ENCODE peak calls at places on chromosomes 13 and 19, in six cellular contexts. E is NT2/D1, I is K562, U is GM12878, Z is H1, S is HepG2. D is an unnamed sample.
A peak's percentile ranks its signal among the peaks of the same experiment; 100 is the strongest.

GRCh38 chr13:32309812-32310706 is 5.1 kb downstream of the ZAR1L start:
- DNase-seq in E (no peak), I (peak; percentile 15), U (no peak), Z (no peak), S (peak; percentile 65), D (peak; percentile 54)

GRCh38 chr13:24625324-24625723 is 54.9 kb upstream of the ATP12A start:
- DNase-seq in E (no peak), I (no peak), U (no peak), Z (no peak), S (no peak), D (no peak)

GRCh38 chr19:42311612-42312160 is 1.4 kb upstream of the TMEM145 start:
- DNase-seq in E (no peak), I (no peak), U (no peak), Z (no peak), S (no peak), D (no peak)

GRCh38 chr19:5125797-5126497 is 157.0 kb downstream of the KDM4B start:
- DNase-seq in E (peak; percentile 60), I (no peak), U (no peak), Z (no peak), S (no peak), D (no peak)

GRCh38 chr19:52946322-52947310 is 16.1 kb downstream of the ZNF816 start:
- DNase-seq in E (no peak), I (peak; percentile 26), U (no peak), Z (peak; percentile 89), S (no peak), D (no peak)

GRCh38 chr13:97574926-97575325 is 141.0 kb downstream of the RAP2A start:
- DNase-seq in E (no peak), I (no peak), U (no peak), Z (peak; percentile 34), S (peak; percentile 38), D (peak; percentile 31)

GRCh38 chr19:53634768-53635167 is 3.0 kb downstream of the DPRX start:
- DNase-seq in E (no peak), I (no peak), U (no peak), Z (no peak), S (peak; percentile 64), D (no peak)

GRCh38 chr19:49682274-49682673 is 5.2 kb downstream of the PRMT1 start:
- DNase-seq in E (no peak), I (no peak), U (no peak), Z (no peak), S (no peak), D (no peak)

GRCh38 chr19:8395621-8396082 is 5.5 kb downstream of the RAB11B start:
- DNase-seq in E (no peak), I (no peak), U (no peak), Z (no peak), S (no peak), D (no peak)

GRCh38 chr19:58535857-58536256 is 8.0 kb upstream of the TRIM28 start:
- DNase-seq in E (no peak), I (no peak), U (no peak), Z (no peak), S (no peak), D (no peak)

GRCh38 chr13:38670627-38671026 is 16.2 kb upstream of the FREM2 start:
- DNase-seq in E (no peak), I (no peak), U (no peak), Z (no peak), S (no peak), D (no peak)

GRCh38 chr13:33235078-33235477 is 50.5 kb downstream of the STARD13 start:
- DNase-seq in E (no peak), I (no peak), U (no peak), Z (no peak), S (peak; percentile 71), D (no peak)

GRCh38 chr19:16911046-16911445 is 22.2 kb downstream of the F2RL3 start:
- DNase-seq in E (no peak), I (no peak), U (no peak), Z (no peak), S (no peak), D (no peak)

GRCh38 chr13:60696602-60697001 is 299.6 kb downstream of the TDRD3 start:
- DNase-seq in E (peak; percentile 0), I (no peak), U (no peak), Z (no peak), S (no peak), D (no peak)

GRCh38 chr13:112727581-112727980 is 37.7 kb downstream of the ATP11A start:
- DNase-seq in E (no peak), I (no peak), U (no peak), Z (no peak), S (no peak), D (no peak)

GRCh38 chr19:7773841-7774240 is 10.8 kb downstream of the CLEC4M start:
- DNase-seq in E (no peak), I (no peak), U (no peak), Z (no peak), S (no peak), D (no peak)

GRCh38 chr13:76939215-76939614 is 9.1 kb upstream of the ACOD1 start:
- DNase-seq in E (no peak), I (no peak), U (no peak), Z (no peak), S (no peak), D (no peak)

GRCh38 chr13:111204438-111205177 is 89.5 kb downstream of the ARHGEF7 start:
- DNase-seq in E (no peak), I (no peak), U (no peak), Z (no peak), S (peak; percentile 43), D (no peak)

DNA sequence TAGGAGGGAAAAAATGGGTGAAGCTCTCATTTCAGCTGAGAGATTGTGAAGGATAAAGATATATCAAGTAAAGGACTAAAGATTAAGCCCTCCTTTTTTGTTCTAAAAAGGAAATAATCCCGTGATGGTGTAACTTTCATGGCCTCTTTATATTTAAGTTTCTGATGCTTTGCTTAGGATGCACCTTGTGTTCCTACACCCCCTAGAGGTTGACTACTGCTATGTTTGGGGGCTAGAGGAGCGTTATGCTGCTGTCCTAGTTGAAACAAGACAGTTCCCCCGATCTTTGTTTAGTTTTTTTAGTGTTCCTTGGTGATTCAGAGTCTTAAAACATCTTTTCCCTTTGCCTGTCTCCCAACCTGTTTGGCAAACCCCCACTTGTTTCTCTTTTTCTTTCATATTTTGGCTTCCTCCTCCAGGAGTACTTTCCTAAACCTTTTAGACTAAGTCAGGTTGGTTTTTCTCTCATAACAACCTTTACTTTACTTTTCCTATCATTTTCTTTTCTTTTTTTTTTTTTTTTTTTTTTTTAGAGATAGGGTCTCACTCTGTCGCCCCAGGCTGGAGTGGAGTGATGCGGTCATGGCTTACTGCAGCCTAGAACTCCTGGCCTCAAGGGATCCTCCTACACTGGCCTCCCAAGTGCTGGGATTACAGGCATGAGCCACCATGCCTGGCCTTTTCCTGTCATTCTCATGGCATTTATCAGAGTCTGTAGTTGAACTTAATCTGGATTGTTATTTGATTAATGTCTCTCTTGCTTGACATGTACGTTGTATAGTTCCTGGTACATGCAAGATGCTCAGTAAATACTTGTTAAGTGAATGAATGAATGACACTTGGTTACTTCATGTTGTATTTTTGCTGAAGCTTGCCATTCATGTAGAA is 2.8 kb downstream of the UBA2 start:
- DNase-seq in E (no peak), I (peak; percentile 59), U (no peak), Z (no peak), S (peak; percentile 57), D (peak; percentile 35)
- H3K36me3 ChIP-seq in E (peaks cover 53% of the 10 kb centered on the region), I (peaks cover 72% of the 10 kb centered on the region), U (peaks cover 6% of the 10 kb centered on the region), Z (peaks cover 52% of the 10 kb centered on the region), S (peaks cover 42% of the 10 kb centered on the region), D (peaks cover 53% of the 10 kb centered on the region)

GRCh38 chr13:21043898-21044297 is 17.5 kb downstream of the LATS2 start:
- DNase-seq in E (no peak), I (no peak), U (no peak), Z (no peak), S (no peak), D (no peak)
- H3K4me1 ChIP-seq in E (no peaks in the 10 kb centered on the region), I (no peaks in the 10 kb centered on the region), U (peaks cover 11% of the 10 kb centered on the region), Z (no peaks in the 10 kb centered on the region), S (peaks cover 22% of the 10 kb centered on the region), D (no peaks in the 10 kb centered on the region)

GRCh38 chr13:27976362-27977177 is 7.5 kb upstream of the CDX2 start:
- DNase-seq in E (no peak), I (no peak), U (no peak), Z (no peak), S (no peak), D (no peak)

GRCh38 chr13:27977476-27978300 is 8.6 kb upstream of the CDX2 start:
- DNase-seq in E (no peak), I (no peak), U (no peak), Z (no peak), S (no peak), D (no peak)

GRCh38 chr13:27979765-27980279 is 8.7 kb downstream of the URAD start:
- DNase-seq in E (no peak), I (no peak), U (no peak), Z (no peak), S (no peak), D (no peak)

GRCh38 chr13:27979001-27979643 is 9.4 kb downstream of the URAD start:
- DNase-seq in E (no peak), I (no peak), U (no peak), Z (no peak), S (no peak), D (no peak)

DNA sequence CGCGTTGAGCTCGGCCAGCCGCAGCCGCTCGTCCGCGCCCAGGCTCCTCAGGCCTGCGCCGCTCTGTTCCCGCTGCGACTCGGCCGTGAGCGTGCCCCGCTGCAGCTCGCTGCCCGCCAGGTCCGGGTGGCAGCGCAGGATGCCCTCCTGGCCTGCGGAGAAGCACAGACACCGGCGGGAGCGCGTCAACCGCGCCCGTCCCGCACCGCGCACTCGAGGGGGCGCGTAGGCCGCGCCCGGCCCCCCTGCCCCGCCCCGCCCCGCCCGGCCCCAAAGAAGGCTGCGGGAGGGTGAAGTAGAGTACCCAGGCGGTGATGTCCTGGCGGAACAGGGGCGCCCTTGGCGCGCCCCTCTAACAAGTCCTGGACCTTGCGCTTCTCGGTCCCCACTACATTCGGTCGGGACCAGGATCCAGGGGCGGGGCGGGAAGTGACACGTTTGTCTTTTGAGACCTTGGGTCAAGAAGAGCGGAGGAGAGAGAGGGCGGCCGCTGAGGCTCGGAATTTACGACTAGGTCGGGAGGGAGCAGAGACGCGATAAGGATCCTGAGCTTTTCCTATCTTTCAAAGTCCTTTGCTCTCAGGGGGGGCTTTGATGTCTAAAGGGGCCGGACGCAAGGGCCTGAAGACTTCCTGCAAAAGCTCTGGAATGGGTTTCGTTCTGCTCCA is 9.3 kb upstream of the CDX2 start:
- DNase-seq in E (no peak), I (no peak), U (no peak), Z (no peak), S (no peak), D (no peak)
- TF ChIP-seq YY1 in E (no peak), I (no peak), U (no peak), Z (no peak), S (no peak), D (no peak)

DNA sequence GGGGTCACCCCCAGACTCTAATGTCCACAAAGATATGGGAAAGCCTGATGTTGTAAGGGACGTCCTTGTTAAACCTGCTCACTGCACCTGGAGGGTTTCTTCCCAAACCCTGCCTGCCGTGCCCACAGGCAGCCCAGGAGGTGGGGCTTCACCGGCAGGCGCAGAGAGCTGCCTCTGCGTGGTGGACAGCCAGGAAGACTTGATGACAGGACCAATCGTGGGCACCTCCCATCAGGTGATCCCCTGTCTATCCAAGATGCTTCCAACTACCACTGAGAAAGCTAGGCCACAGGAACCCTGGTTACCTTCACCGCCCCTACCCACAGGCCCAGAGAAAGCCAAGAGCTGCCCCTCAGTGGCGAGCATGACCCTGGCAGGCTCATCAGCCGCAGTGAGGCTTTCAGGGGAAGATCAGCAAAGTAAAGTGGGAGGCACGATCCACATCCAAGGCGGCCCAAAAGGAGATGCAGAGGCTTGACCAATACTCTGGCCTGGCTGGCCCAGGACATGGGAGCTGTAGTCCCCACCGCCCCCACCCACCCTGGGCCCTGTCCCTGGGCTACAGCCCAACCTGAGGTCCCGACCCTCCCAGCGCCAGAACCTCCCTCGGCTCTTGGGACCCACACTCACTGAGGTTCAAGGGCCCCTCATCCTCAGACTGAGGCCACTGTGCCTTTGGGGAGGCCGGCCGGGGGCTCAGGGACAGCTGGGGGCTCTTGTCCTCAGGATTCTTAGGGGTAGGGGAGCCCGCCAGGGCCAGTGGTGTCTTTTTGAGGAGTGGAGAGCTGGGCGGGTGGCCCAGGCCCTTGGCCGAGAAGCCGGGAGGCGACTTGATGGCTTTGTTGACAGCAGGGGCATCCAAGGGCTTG is 10.4 kb upstream of the AKAP8L start:
- DNase-seq in E (no peak), I (no peak), U (no peak), Z (no peak), S (no peak), D (no peak)
- H3K36me3 ChIP-seq in E (peaks cover 73% of the 10 kb centered on the region), I (peaks cover 68% of the 10 kb centered on the region), U (peaks cover 33% of the 10 kb centered on the region), Z (peaks cover 12% of the 10 kb centered on the region), S (peaks cover 27% of the 10 kb centered on the region), D (peaks cover 14% of the 10 kb centered on the region)

D was measured in HCT116.